ENCODE peak calls at places on chromosomes 16 and 17, in seven cellular contexts. One of them, this sample, is unnamed.

GRCh38 chr16:67651847-67652246 is 6.9 kb downstream of the CARMIL2 start:
- DNase-seq in SJSA1: no peak
- DNase-seq in fibroblast of lung: no peak
- DNase-seq in transverse colon: no peak
- DNase-seq in CD8-positive, alpha-beta T cell: no peak
- DNase-seq in adipocyte: no peak
- DNase-seq in neural progenitor cell: no peak
- DNase-seq in this sample: no peak

GRCh38 chr16:11750056-11750455 is 7.4 kb upstream of the TXNDC11 start:
- DNase-seq in transverse colon: no peak
- DNase-seq in SJSA1: no peak
- DNase-seq in fibroblast of lung: no peak
- DNase-seq in CD8-positive, alpha-beta T cell: no peak
- DNase-seq in adipocyte: no peak
- DNase-seq in neural progenitor cell: no peak
- DNase-seq in this sample: no peak

GRCh38 chr17:7213895-7214299 is 5.7 kb downstream of the DLG4 start:
- DNase-seq in CD8-positive, alpha-beta T cell: no peak
- DNase-seq in adipocyte: peak; percentile 69
- DNase-seq in fibroblast of lung: peak; percentile 77
- DNase-seq in SJSA1: no peak
- DNase-seq in neural progenitor cell: peak; percentile 100
- DNase-seq in transverse colon: peak; percentile 79
- DNase-seq in this sample: peak; percentile 63

GRCh38 chr16:86051376-86052114 is 152.6 kb downstream of the IRF8 start:
- DNase-seq in adipocyte: no peak
- DNase-seq in neural progenitor cell: no peak
- DNase-seq in CD8-positive, alpha-beta T cell: no peak
- DNase-seq in transverse colon: no peak
- DNase-seq in fibroblast of lung: no peak
- DNase-seq in SJSA1: no peak
- DNase-seq in this sample: no peak

GRCh38 chr17:81118308-81119221 is 46.7 kb upstream of the PVALEF start:
- DNase-seq in adipocyte: no peak
- DNase-seq in CD8-positive, alpha-beta T cell: no peak
- DNase-seq in neural progenitor cell: no peak
- DNase-seq in transverse colon: no peak
- DNase-seq in fibroblast of lung: no peak
- DNase-seq in SJSA1: no peak
- DNase-seq in this sample: no peak

GRCh38 chr17:75845058-75845711 is 981 bp upstream of the UNC13D start:
- DNase-seq in CD8-positive, alpha-beta T cell: peak; percentile 64
- DNase-seq in neural progenitor cell: peak; percentile 84
- DNase-seq in fibroblast of lung: peak; percentile 56
- DNase-seq in SJSA1: peak; percentile 70
- DNase-seq in transverse colon: peak; percentile 91
- DNase-seq in adipocyte: peak; percentile 61
- DNase-seq in this sample: peak; percentile 55

GRCh38 chr17:27526603-27527002 is 70.4 kb downstream of the KSR1 start:
- DNase-seq in CD8-positive, alpha-beta T cell: no peak
- DNase-seq in adipocyte: peak; percentile 52
- DNase-seq in neural progenitor cell: peak; percentile 44
- DNase-seq in SJSA1: peak; percentile 40
- DNase-seq in fibroblast of lung: peak; percentile 61
- DNase-seq in transverse colon: peak; percentile 44
- DNase-seq in this sample: peak; percentile 7

GRCh38 chr16:18788828-18789514 is 1.2 kb downstream of the RPS15A start:
- DNase-seq in adipocyte: peak; percentile 19
- DNase-seq in neural progenitor cell: no peak
- DNase-seq in SJSA1: no peak
- DNase-seq in fibroblast of lung: peak; percentile 33
- DNase-seq in transverse colon: no peak
- DNase-seq in CD8-positive, alpha-beta T cell: no peak
- DNase-seq in this sample: no peak

GRCh38 chr17:65283704-65284103 is 146.5 kb downstream of the RGS9 start:
- DNase-seq in transverse colon: peak; percentile 70
- DNase-seq in fibroblast of lung: peak; percentile 75
- DNase-seq in SJSA1: no peak
- DNase-seq in adipocyte: no peak
- DNase-seq in neural progenitor cell: no peak
- DNase-seq in CD8-positive, alpha-beta T cell: no peak
- DNase-seq in this sample: no peak

GRCh38 chr17:2093349-2093748 is 38.4 kb downstream of the HIC1 start:
- DNase-seq in adipocyte: no peak
- DNase-seq in transverse colon: no peak
- DNase-seq in CD8-positive, alpha-beta T cell: no peak
- DNase-seq in neural progenitor cell: no peak
- DNase-seq in fibroblast of lung: no peak
- DNase-seq in SJSA1: no peak
- DNase-seq in this sample: no peak

GRCh38 chr17:35368086-35368824 is 5.2 kb downstream of the SLFN11 start:
- DNase-seq in CD8-positive, alpha-beta T cell: peak; percentile 52
- DNase-seq in SJSA1: no peak
- DNase-seq in transverse colon: peak; percentile 46
- DNase-seq in fibroblast of lung: no peak
- DNase-seq in adipocyte: no peak
- DNase-seq in neural progenitor cell: no peak
- DNase-seq in this sample: no peak

GRCh38 chr16:66378739-66379570 is 12.5 kb downstream of the CDH5 start:
- DNase-seq in transverse colon: no peak
- DNase-seq in CD8-positive, alpha-beta T cell: no peak
- DNase-seq in SJSA1: no peak
- DNase-seq in adipocyte: no peak
- DNase-seq in neural progenitor cell: no peak
- DNase-seq in fibroblast of lung: no peak
- DNase-seq in this sample: no peak

GRCh38 chr16:15658556-15658955 is 8.5 kb downstream of the NDE1 start:
- DNase-seq in CD8-positive, alpha-beta T cell: no peak
- DNase-seq in fibroblast of lung: no peak
- DNase-seq in transverse colon: no peak
- DNase-seq in adipocyte: no peak
- DNase-seq in SJSA1: no peak
- DNase-seq in neural progenitor cell: no peak
- DNase-seq in this sample: no peak

GRCh38 chr16:58466396-58466795 is 33.5 kb upstream of the NDRG4 start:
- DNase-seq in CD8-positive, alpha-beta T cell: no peak
- DNase-seq in SJSA1: no peak
- DNase-seq in neural progenitor cell: no peak
- DNase-seq in fibroblast of lung: no peak
- DNase-seq in transverse colon: no peak
- DNase-seq in adipocyte: no peak
- DNase-seq in this sample: no peak

GRCh38 chr16:58464916-58465731 is 34.8 kb upstream of the NDRG4 start:
- DNase-seq in CD8-positive, alpha-beta T cell: no peak
- DNase-seq in SJSA1: no peak
- DNase-seq in adipocyte: peak; percentile 13
- DNase-seq in neural progenitor cell: peak; percentile 69
- DNase-seq in transverse colon: no peak
- DNase-seq in fibroblast of lung: peak; percentile 17
- DNase-seq in this sample: no peak

GRCh38 chr16:58467915-58468314 is 32.0 kb upstream of the NDRG4 start:
- DNase-seq in adipocyte: no peak
- DNase-seq in transverse colon: no peak
- DNase-seq in SJSA1: no peak
- DNase-seq in fibroblast of lung: no peak
- DNase-seq in neural progenitor cell: no peak
- DNase-seq in CD8-positive, alpha-beta T cell: no peak
- DNase-seq in this sample: no peak

GRCh38 chr16:58464047-58464915 is 35.7 kb upstream of the NDRG4 start:
- DNase-seq in transverse colon: no peak
- DNase-seq in fibroblast of lung: no peak
- DNase-seq in SJSA1: no peak
- DNase-seq in adipocyte: peak; percentile 32
- DNase-seq in neural progenitor cell: peak; percentile 71
- DNase-seq in CD8-positive, alpha-beta T cell: no peak
- DNase-seq in this sample: no peak

DNA sequence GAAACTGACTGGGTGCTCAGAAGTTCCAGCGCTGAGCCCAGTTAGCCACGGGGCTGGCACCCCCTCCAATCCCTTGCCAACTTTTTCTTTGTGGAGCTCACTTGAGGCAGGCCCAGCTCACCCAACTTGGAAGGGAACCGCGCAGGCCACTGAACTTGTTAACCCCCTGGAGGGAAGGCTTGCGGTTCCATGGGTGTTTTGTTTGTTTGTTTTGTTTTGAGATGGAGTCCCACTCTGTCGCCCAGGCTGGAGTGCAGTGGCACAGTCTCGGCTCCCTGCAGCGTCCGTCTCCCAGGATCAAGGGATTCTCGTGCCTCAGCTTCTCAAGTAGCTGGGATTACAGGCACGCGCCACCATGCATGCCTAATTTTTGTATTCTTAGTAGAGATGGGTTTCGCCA is 34.1 kb upstream of the NDRG4 start:
- DNase-seq in adipocyte: no peak
- DNase-seq in SJSA1: no peak
- DNase-seq in neural progenitor cell: no peak
- DNase-seq in fibroblast of lung: no peak
- DNase-seq in transverse colon: no peak
- DNase-seq in CD8-positive, alpha-beta T cell: no peak
- DNase-seq in this sample: no peak
- H3K27me3 ChIP-seq in adipocyte: peaks cover 43% of the 10 kb centered on the region
- H3K27me3 ChIP-seq in SJSA1: peaks cover 85% of the 10 kb centered on the region
- H3K27me3 ChIP-seq in neural progenitor cell: peaks cover 70% of the 10 kb centered on the region
- H3K27me3 ChIP-seq in fibroblast of lung: peaks cover 38% of the 10 kb centered on the region
- H3K27me3 ChIP-seq in transverse colon: peaks cover 75% of the 10 kb centered on the region
- H3K27me3 ChIP-seq in CD8-positive, alpha-beta T cell: peaks cover 22% of the 10 kb centered on the region
- H3K27me3 ChIP-seq in this sample: peaks cover 63% of the 10 kb centered on the region

DNA sequence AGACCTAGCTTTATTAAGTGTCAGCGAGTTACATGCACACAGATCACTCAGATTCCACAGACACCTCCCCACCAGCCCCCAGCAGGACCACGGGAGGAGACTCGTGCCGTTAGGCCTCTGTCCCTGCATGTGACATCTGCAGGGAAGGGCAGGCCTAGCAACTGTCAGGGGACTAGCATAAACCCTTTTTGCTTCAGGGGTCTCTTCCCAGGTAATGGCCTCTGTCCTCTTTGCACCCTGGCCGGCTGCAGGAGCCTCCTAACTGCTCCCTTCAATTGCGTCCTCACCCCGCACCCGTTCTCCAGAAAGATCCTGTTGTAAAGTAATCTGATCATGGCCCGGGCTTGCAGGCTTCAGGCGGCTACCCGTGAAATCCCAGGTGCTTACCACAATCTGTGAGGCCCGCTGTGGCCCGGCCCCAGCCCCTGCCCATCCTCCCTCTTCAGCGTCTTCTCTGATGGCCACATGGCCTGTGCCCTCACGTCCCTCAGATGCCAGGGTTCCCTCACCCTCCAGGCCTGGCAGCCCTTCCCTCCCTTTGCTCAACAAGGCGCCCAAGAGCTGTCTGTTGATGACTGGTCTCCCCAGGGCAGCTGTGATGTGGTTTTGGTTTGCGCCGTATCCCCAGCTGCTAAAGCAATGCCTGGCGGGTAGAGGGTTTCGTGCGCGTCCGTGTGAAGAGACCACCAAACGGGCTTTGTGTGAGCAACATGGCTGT is 34.9 kb downstream of the PMM2 start:
- DNase-seq in adipocyte: no peak
- DNase-seq in CD8-positive, alpha-beta T cell: no peak
- DNase-seq in neural progenitor cell: peak; percentile 25
- DNase-seq in fibroblast of lung: no peak
- DNase-seq in SJSA1: no peak
- DNase-seq in transverse colon: no peak
- DNase-seq in this sample: no peak
- H3K9me3 ChIP-seq in adipocyte: no peaks in the 10 kb centered on the region
- H3K9me3 ChIP-seq in CD8-positive, alpha-beta T cell: no peaks in the 10 kb centered on the region
- H3K9me3 ChIP-seq in neural progenitor cell: no peaks in the 10 kb centered on the region
- H3K9me3 ChIP-seq in fibroblast of lung: no peaks in the 10 kb centered on the region
- H3K9me3 ChIP-seq in SJSA1: no peaks in the 10 kb centered on the region
- H3K9me3 ChIP-seq in transverse colon: no peaks in the 10 kb centered on the region
- H3K9me3 ChIP-seq in this sample: no peaks in the 10 kb centered on the region

DNA sequence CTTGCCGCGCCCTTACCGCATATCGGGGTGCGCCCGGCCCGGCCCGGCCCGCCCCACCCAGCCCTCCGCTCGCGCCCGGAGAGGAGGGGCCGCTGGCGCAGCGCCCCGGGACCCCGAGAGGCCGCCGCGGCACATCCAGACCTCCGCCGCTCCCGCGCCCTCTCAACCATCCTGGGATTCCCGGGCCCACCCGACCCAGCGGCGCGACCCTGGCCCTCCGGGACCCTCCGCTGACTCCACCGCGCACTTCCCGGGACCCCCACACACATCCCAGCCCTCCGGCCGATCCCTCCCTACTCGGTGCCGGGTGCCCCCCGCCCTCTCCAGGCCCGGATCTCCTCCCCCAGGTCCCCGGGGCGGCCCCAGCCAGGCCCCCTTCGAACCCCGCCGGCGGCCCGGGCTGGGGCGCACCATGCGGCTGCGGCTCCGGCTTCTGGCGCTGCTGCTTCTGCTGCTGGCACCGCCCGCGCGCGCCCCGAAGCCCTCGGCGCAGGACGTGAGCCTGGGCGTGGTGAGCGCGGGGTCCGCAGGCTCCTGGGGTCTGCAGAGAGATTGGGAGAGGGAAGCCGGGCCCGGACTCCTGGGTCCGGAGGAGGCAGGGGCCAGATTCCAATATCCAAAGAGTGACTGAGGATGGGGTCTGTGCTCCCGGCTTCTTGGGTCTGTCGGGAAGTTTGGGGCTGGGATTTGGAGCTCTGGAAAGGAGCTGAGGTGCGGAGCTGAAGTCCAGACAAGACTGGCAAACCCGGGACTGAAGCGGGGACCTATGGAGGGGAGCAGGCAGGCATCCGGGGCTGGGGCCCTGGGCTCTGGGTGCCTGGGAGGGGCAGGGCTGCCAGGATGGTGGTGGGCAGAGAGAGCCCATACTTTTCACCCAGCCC is at the start of gene MMP25:
- DNase-seq in neural progenitor cell: peak; percentile 61
- DNase-seq in SJSA1: no peak
- DNase-seq in adipocyte: no peak
- DNase-seq in transverse colon: no peak
- DNase-seq in CD8-positive, alpha-beta T cell: peak; percentile 14
- DNase-seq in fibroblast of lung: no peak
- DNase-seq in this sample: no peak
- H3K27me3 ChIP-seq in neural progenitor cell: peaks cover 94% of the 10 kb centered on the region
- H3K27me3 ChIP-seq in SJSA1: peaks cover 77% of the 10 kb centered on the region
- H3K27me3 ChIP-seq in adipocyte: peaks cover 59% of the 10 kb centered on the region
- H3K27me3 ChIP-seq in transverse colon: peaks cover 87% of the 10 kb centered on the region
- H3K27me3 ChIP-seq in CD8-positive, alpha-beta T cell: peaks cover 23% of the 10 kb centered on the region
- H3K27me3 ChIP-seq in fibroblast of lung: peaks cover 47% of the 10 kb centered on the region
- H3K27me3 ChIP-seq in this sample: peaks cover 45% of the 10 kb centered on the region

GRCh38 chr16:35142809-35143192 is 1683.4 kb downstream of the TP53TG3F start:
- DNase-seq in neural progenitor cell: no peak
- DNase-seq in adipocyte: no peak
- DNase-seq in fibroblast of lung: no peak
- DNase-seq in CD8-positive, alpha-beta T cell: no peak
- DNase-seq in transverse colon: no peak
- DNase-seq in SJSA1: no peak
- DNase-seq in this sample: no peak

GRCh38 chr16:35142147-35142808 is 1682.9 kb downstream of the TP53TG3F start:
- DNase-seq in transverse colon: no peak
- DNase-seq in adipocyte: no peak
- DNase-seq in fibroblast of lung: no peak
- DNase-seq in SJSA1: no peak
- DNase-seq in CD8-positive, alpha-beta T cell: no peak
- DNase-seq in neural progenitor cell: no peak
- DNase-seq in this sample: peak; percentile 20

GRCh38 chr16:35144212-35144932 is 1685.0 kb downstream of the TP53TG3F start:
- DNase-seq in transverse colon: no peak
- DNase-seq in CD8-positive, alpha-beta T cell: no peak
- DNase-seq in SJSA1: no peak
- DNase-seq in neural progenitor cell: no peak
- DNase-seq in adipocyte: no peak
- DNase-seq in fibroblast of lung: no peak
- DNase-seq in this sample: no peak

GRCh38 chr16:35140293-35140986 is 1681.0 kb downstream of the TP53TG3F start:
- DNase-seq in CD8-positive, alpha-beta T cell: no peak
- DNase-seq in transverse colon: no peak
- DNase-seq in SJSA1: no peak
- DNase-seq in neural progenitor cell: no peak
- DNase-seq in adipocyte: no peak
- DNase-seq in fibroblast of lung: no peak
- DNase-seq in this sample: no peak

GRCh38 chr16:35141303-35141702 is 1681.9 kb downstream of the TP53TG3F start:
- DNase-seq in adipocyte: no peak
- DNase-seq in neural progenitor cell: no peak
- DNase-seq in SJSA1: no peak
- DNase-seq in transverse colon: no peak
- DNase-seq in fibroblast of lung: no peak
- DNase-seq in CD8-positive, alpha-beta T cell: no peak
- DNase-seq in this sample: no peak
- H3K9me3 ChIP-seq in adipocyte: no peaks in the 10 kb centered on the region
- H3K9me3 ChIP-seq in neural progenitor cell: no peaks in the 10 kb centered on the region
- H3K9me3 ChIP-seq in SJSA1: peaks cover 9% of the 10 kb centered on the region
- H3K9me3 ChIP-seq in transverse colon: peaks cover 4% of the 10 kb centered on the region
- H3K9me3 ChIP-seq in fibroblast of lung: no peaks in the 10 kb centered on the region
- H3K9me3 ChIP-seq in CD8-positive, alpha-beta T cell: no peaks in the 10 kb centered on the region
- H3K9me3 ChIP-seq in this sample: peaks cover 10% of the 10 kb centered on the region

This sample was measured in CD4-positive, alpha-beta T cell.